ENCODE peak calls at places on chromosomes 12 and 14, in ten cellular contexts. One of them, this sample, is unnamed.
A peak's percentile ranks its signal among the peaks of the same experiment; 100 is the strongest.

GRCh38 chr14:104676694-104677505 is 12.5 kb upstream of the INF2 start:
- DNase-seq in GM12878: no peak
- DNase-seq in H7: peak; percentile 93
- DNase-seq in HepG2: peak; percentile 55
- DNase-seq in uterus: peak; percentile 45
- DNase-seq in left ventricle myocardium inferior: peak; percentile 17
- DNase-seq in RWPE2: no peak
- DNase-seq in adrenal gland: no peak
- DNase-seq in CD8-positive, alpha-beta T cell: no peak
- DNase-seq in Peyer's patch: no peak
- DNase-seq in this sample: peak; percentile 45

GRCh38 chr12:30694971-30695326 is 720 bp downstream of the IPO8 start:
- DNase-seq in adrenal gland: peak; percentile 70
- DNase-seq in CD8-positive, alpha-beta T cell: peak; percentile 22
- DNase-seq in left ventricle myocardium inferior: no peak
- DNase-seq in RWPE2: no peak
- DNase-seq in H7: peak; percentile 50
- DNase-seq in uterus: peak; percentile 27
- DNase-seq in GM12878: no peak
- DNase-seq in Peyer's patch: peak; percentile 61
- DNase-seq in HepG2: peak; percentile 41
- DNase-seq in this sample: no peak

GRCh38 chr12:98997-99396 is 32.4 kb downstream of the IQSEC3 start:
- DNase-seq in RWPE2: no peak
- DNase-seq in CD8-positive, alpha-beta T cell: no peak
- DNase-seq in left ventricle myocardium inferior: no peak
- DNase-seq in HepG2: no peak
- DNase-seq in H7: peak; percentile 76
- DNase-seq in uterus: no peak
- DNase-seq in Peyer's patch: no peak
- DNase-seq in GM12878: no peak
- DNase-seq in adrenal gland: no peak
- DNase-seq in this sample: no peak

GRCh38 chr12:1234073-1234472 is 243.1 kb downstream of the ERC1 start:
- DNase-seq in adrenal gland: no peak
- DNase-seq in GM12878: no peak
- DNase-seq in left ventricle myocardium inferior: no peak
- DNase-seq in RWPE2: no peak
- DNase-seq in H7: no peak
- DNase-seq in CD8-positive, alpha-beta T cell: no peak
- DNase-seq in uterus: no peak
- DNase-seq in HepG2: peak; percentile 2
- DNase-seq in Peyer's patch: no peak
- DNase-seq in this sample: no peak

GRCh38 chr12:77294016-77294415 is 228.6 kb upstream of the E2F7 start:
- DNase-seq in left ventricle myocardium inferior: no peak
- DNase-seq in Peyer's patch: no peak
- DNase-seq in CD8-positive, alpha-beta T cell: no peak
- DNase-seq in HepG2: no peak
- DNase-seq in adrenal gland: no peak
- DNase-seq in RWPE2: no peak
- DNase-seq in uterus: no peak
- DNase-seq in GM12878: no peak
- DNase-seq in H7: no peak
- DNase-seq in this sample: no peak

GRCh38 chr12:116053479-116054195 is 223.9 kb downstream of the MED13L start:
- DNase-seq in RWPE2: no peak
- DNase-seq in left ventricle myocardium inferior: peak; percentile 27
- DNase-seq in adrenal gland: peak; percentile 57
- DNase-seq in CD8-positive, alpha-beta T cell: no peak
- DNase-seq in HepG2: peak; percentile 71
- DNase-seq in GM12878: no peak
- DNase-seq in uterus: peak; percentile 59
- DNase-seq in H7: no peak
- DNase-seq in Peyer's patch: peak; percentile 73
- DNase-seq in this sample: no peak

GRCh38 chr12:2858334-2858733 is 1.5 kb upstream of the TEX52 start:
- DNase-seq in RWPE2: no peak
- DNase-seq in GM12878: no peak
- DNase-seq in uterus: no peak
- DNase-seq in adrenal gland: no peak
- DNase-seq in CD8-positive, alpha-beta T cell: no peak
- DNase-seq in Peyer's patch: no peak
- DNase-seq in HepG2: no peak
- DNase-seq in left ventricle myocardium inferior: no peak
- DNase-seq in H7: no peak
- DNase-seq in this sample: no peak

GRCh38 chr14:74510955-74511354 is 17.4 kb downstream of the ISCA2 start:
- DNase-seq in CD8-positive, alpha-beta T cell: no peak
- DNase-seq in H7: no peak
- DNase-seq in adrenal gland: no peak
- DNase-seq in uterus: no peak
- DNase-seq in RWPE2: peak; percentile 68
- DNase-seq in HepG2: no peak
- DNase-seq in Peyer's patch: no peak
- DNase-seq in left ventricle myocardium inferior: no peak
- DNase-seq in GM12878: no peak
- DNase-seq in this sample: no peak

GRCh38 chr14:68884031-68885030 is 91.5 kb upstream of the ZFP36L1 start:
- DNase-seq in RWPE2: peak; percentile 77
- DNase-seq in HepG2: peak; percentile 44
- DNase-seq in CD8-positive, alpha-beta T cell: no peak
- DNase-seq in GM12878: no peak
- DNase-seq in uterus: peak; percentile 68
- DNase-seq in H7: no peak
- DNase-seq in left ventricle myocardium inferior: peak; percentile 63
- DNase-seq in adrenal gland: peak; percentile 50
- DNase-seq in Peyer's patch: peak; percentile 45
- DNase-seq in this sample: no peak

GRCh38 chr12:46351861-46352595 is 20.5 kb downstream of the SLC38A2 start:
- DNase-seq in GM12878: no peak
- DNase-seq in CD8-positive, alpha-beta T cell: no peak
- DNase-seq in HepG2: no peak
- DNase-seq in RWPE2: no peak
- DNase-seq in uterus: no peak
- DNase-seq in Peyer's patch: no peak
- DNase-seq in adrenal gland: no peak
- DNase-seq in H7: no peak
- DNase-seq in left ventricle myocardium inferior: no peak
- DNase-seq in this sample: no peak

GRCh38 chr12:132558861-132559623 is 51.3 kb downstream of the LRCOL1 start:
- DNase-seq in uterus: no peak
- DNase-seq in GM12878: no peak
- DNase-seq in RWPE2: no peak
- DNase-seq in HepG2: no peak
- DNase-seq in CD8-positive, alpha-beta T cell: no peak
- DNase-seq in left ventricle myocardium inferior: no peak
- DNase-seq in adrenal gland: no peak
- DNase-seq in H7: no peak
- DNase-seq in Peyer's patch: peak; percentile 83
- DNase-seq in this sample: peak; percentile 34
- H3K27me3 ChIP-seq in uterus: no peaks in the 10 kb centered on the region
- H3K27me3 ChIP-seq in GM12878: no peaks in the 10 kb centered on the region
- H3K27me3 ChIP-seq in RWPE2: no peaks in the 10 kb centered on the region
- H3K27me3 ChIP-seq in HepG2: no peaks in the 10 kb centered on the region
- H3K27me3 ChIP-seq in CD8-positive, alpha-beta T cell: peaks cover 7% of the 10 kb centered on the region
- H3K27me3 ChIP-seq in left ventricle myocardium inferior: no peaks in the 10 kb centered on the region
- H3K27me3 ChIP-seq in adrenal gland: no peaks in the 10 kb centered on the region
- H3K27me3 ChIP-seq in H7: peaks cover 6% of the 10 kb centered on the region
- H3K27me3 ChIP-seq in Peyer's patch: no peaks in the 10 kb centered on the region
- H3K27me3 ChIP-seq in this sample: no peaks in the 10 kb centered on the region

GRCh38 chr14:32933623-32933942 is 5.1 kb upstream of the NPAS3 start:
- DNase-seq in left ventricle myocardium inferior: no peak
- DNase-seq in HepG2: no peak
- DNase-seq in RWPE2: no peak
- DNase-seq in H7: no peak
- DNase-seq in adrenal gland: no peak
- DNase-seq in uterus: no peak
- DNase-seq in GM12878: no peak
- DNase-seq in Peyer's patch: no peak
- DNase-seq in CD8-positive, alpha-beta T cell: no peak
- DNase-seq in this sample: no peak

GRCh38 chr14:32934891-32935633 is 3.6 kb upstream of the NPAS3 start:
- DNase-seq in adrenal gland: no peak
- DNase-seq in CD8-positive, alpha-beta T cell: no peak
- DNase-seq in HepG2: no peak
- DNase-seq in H7: peak; percentile 54
- DNase-seq in GM12878: no peak
- DNase-seq in Peyer's patch: no peak
- DNase-seq in uterus: peak; percentile 17
- DNase-seq in left ventricle myocardium inferior: no peak
- DNase-seq in RWPE2: no peak
- DNase-seq in this sample: no peak

GRCh38 chr14:32932302-32932920 is 6.3 kb upstream of the NPAS3 start:
- DNase-seq in CD8-positive, alpha-beta T cell: no peak
- DNase-seq in Peyer's patch: no peak
- DNase-seq in adrenal gland: no peak
- DNase-seq in RWPE2: no peak
- DNase-seq in GM12878: no peak
- DNase-seq in left ventricle myocardium inferior: no peak
- DNase-seq in uterus: no peak
- DNase-seq in HepG2: no peak
- DNase-seq in H7: peak; percentile 26
- DNase-seq in this sample: no peak

GRCh38 chr14:32932921-32933622 is 5.6 kb upstream of the NPAS3 start:
- DNase-seq in GM12878: no peak
- DNase-seq in adrenal gland: peak; percentile 22
- DNase-seq in H7: peak; percentile 88
- DNase-seq in left ventricle myocardium inferior: peak; percentile 27
- DNase-seq in CD8-positive, alpha-beta T cell: no peak
- DNase-seq in Peyer's patch: no peak
- DNase-seq in HepG2: no peak
- DNase-seq in RWPE2: no peak
- DNase-seq in uterus: no peak
- DNase-seq in this sample: no peak

DNA sequence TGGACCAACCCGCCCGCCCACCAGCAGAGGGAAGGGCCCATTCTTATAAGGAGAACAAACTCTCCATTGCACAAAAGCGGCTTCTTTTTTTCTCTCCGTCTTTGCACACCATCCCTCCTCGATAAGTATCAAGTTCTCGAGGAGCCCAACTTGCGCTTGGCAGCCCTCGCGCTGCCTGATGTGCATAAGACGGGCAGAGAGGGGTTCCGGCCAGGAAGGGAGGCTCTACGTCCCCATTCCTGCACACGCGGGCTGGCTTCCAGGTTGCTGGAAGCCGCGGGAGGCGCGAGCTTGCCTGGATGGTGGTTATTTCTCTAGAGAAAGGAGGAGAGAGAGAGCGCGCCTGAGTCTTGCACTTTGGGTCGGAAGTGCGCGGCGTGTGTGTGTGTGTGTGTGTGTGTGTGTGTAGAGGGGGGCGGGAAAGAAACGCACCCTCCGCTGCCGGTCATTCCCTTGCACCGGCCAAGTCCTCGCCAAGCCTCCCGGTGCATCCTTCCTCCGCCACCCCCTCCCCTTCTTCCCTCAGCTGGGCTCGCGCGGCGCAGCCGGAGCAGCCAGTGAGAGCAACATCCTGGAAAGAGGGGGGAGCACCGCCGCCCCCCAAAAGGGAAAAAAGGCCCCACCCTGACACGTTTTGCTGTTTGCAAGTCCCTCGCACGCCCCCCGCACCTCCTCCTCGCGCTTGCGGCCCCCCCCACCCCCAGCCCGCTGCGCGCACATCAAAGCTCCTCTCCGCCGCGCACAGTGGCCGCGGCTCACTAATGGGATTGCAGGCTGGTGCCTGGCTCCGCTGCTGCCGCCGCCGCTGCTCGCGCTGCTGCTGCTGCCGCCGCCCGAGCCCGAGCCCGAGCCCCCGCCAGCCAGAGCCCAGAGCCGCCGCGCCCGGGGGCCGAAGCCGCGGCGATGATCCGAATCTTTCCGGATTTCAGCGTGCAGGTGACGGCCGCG is 4.5 kb upstream of the NPAS3 start:
- DNase-seq in H7: peak; percentile 81
- DNase-seq in GM12878: no peak
- DNase-seq in RWPE2: no peak
- DNase-seq in left ventricle myocardium inferior: no peak
- DNase-seq in Peyer's patch: no peak
- DNase-seq in uterus: peak; percentile 25
- DNase-seq in HepG2: no peak
- DNase-seq in CD8-positive, alpha-beta T cell: no peak
- DNase-seq in adrenal gland: peak; percentile 27
- DNase-seq in this sample: no peak
- H3K27me3 ChIP-seq in H7: peaks cover 67% of the 10 kb centered on the region
- H3K27me3 ChIP-seq in GM12878: peaks cover 3% of the 10 kb centered on the region
- H3K27me3 ChIP-seq in RWPE2: peaks cover 90% of the 10 kb centered on the region
- H3K27me3 ChIP-seq in left ventricle myocardium inferior: peaks cover 83% of the 10 kb centered on the region
- H3K27me3 ChIP-seq in Peyer's patch: peaks cover 7% of the 10 kb centered on the region
- H3K27me3 ChIP-seq in uterus: peaks cover 25% of the 10 kb centered on the region
- H3K27me3 ChIP-seq in HepG2: peaks cover 68% of the 10 kb centered on the region
- H3K27me3 ChIP-seq in CD8-positive, alpha-beta T cell: peaks cover 16% of the 10 kb centered on the region
- H3K27me3 ChIP-seq in adrenal gland: peaks cover 46% of the 10 kb centered on the region
- H3K27me3 ChIP-seq in this sample: no peaks in the 10 kb centered on the region

DNA sequence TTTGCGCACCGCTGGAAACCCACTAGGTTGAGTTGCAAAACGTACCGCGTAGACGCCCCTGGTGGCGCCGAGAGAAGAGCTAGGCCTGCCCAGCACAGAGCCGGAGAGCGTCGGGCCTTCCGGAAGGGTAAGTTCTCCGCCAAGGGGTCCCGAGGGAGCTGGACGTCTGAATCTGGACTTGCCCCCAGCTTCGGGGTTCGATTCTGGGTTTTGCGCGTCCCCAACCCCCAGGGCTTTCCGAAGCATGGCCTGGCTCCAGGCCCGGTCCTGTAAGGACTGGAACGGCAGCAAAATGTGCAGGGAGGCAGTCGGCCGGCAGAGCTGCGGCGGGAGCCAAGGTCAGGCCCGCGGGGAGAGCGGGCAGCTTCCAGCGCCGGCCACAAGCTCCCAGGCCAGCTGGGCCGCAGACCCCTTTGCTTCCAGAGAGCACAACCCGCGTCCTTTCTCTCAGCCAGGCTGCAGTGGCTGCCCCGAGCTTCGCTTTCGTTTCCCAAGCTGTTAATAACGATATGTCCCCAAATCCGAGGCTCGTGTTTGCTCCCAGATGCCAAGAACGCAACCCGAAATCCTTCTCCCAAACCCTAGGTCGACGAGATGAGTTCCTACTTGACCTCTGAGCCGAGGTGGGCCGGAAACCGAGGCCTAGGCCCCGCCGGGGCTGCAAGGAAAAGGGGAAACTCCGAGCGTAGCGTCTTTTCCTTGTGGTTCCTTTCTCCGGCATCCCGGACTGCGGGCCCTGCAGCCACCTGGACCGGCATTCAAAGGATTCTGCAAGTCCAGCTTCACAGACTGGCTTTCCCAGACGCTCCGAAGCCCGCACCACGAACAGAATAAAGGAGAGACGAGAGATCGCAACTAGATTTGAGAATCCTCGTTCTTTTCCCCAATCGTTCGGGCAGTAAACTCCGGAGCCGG is 3.2 kb upstream of the TBX5 start:
- DNase-seq in RWPE2: no peak
- DNase-seq in Peyer's patch: no peak
- DNase-seq in CD8-positive, alpha-beta T cell: no peak
- DNase-seq in HepG2: no peak
- DNase-seq in left ventricle myocardium inferior: peak; percentile 56
- DNase-seq in H7: peak; percentile 79
- DNase-seq in adrenal gland: no peak
- DNase-seq in GM12878: no peak
- DNase-seq in uterus: no peak
- DNase-seq in this sample: no peak
- H3K27me3 ChIP-seq in RWPE2: peaks cover 98% of the 10 kb centered on the region
- H3K27me3 ChIP-seq in Peyer's patch: peaks cover 49% of the 10 kb centered on the region
- H3K27me3 ChIP-seq in CD8-positive, alpha-beta T cell: peaks cover 16% of the 10 kb centered on the region
- H3K27me3 ChIP-seq in HepG2: peaks cover 85% of the 10 kb centered on the region
- H3K27me3 ChIP-seq in left ventricle myocardium inferior: peaks cover 82% of the 10 kb centered on the region
- H3K27me3 ChIP-seq in H7: peaks cover 100% of the 10 kb centered on the region
- H3K27me3 ChIP-seq in adrenal gland: peaks cover 93% of the 10 kb centered on the region
- H3K27me3 ChIP-seq in GM12878: peaks cover 8% of the 10 kb centered on the region
- H3K27me3 ChIP-seq in uterus: peaks cover 96% of the 10 kb centered on the region
- H3K27me3 ChIP-seq in this sample: no peaks in the 10 kb centered on the region

GRCh38 chr12:15789215-15790171 is at the start of gene EPS8:
- DNase-seq in uterus: peak; percentile 90
- DNase-seq in adrenal gland: peak; percentile 91
- DNase-seq in Peyer's patch: peak; percentile 94
- DNase-seq in CD8-positive, alpha-beta T cell: peak; percentile 84
- DNase-seq in RWPE2: peak; percentile 71
- DNase-seq in left ventricle myocardium inferior: peak; percentile 94
- DNase-seq in GM12878: peak; percentile 50
- DNase-seq in H7: peak; percentile 90
- DNase-seq in HepG2: peak; percentile 83
- DNase-seq in this sample: peak; percentile 91
- H3K27me3 ChIP-seq in uterus: no peaks in the 10 kb centered on the region
- H3K27me3 ChIP-seq in adrenal gland: no peaks in the 10 kb centered on the region
- H3K27me3 ChIP-seq in Peyer's patch: no peaks in the 10 kb centered on the region
- H3K27me3 ChIP-seq in CD8-positive, alpha-beta T cell: peaks cover 8% of the 10 kb centered on the region
- H3K27me3 ChIP-seq in RWPE2: no peaks in the 10 kb centered on the region
- H3K27me3 ChIP-seq in left ventricle myocardium inferior: no peaks in the 10 kb centered on the region
- H3K27me3 ChIP-seq in GM12878: no peaks in the 10 kb centered on the region
- H3K27me3 ChIP-seq in H7: peaks cover 34% of the 10 kb centered on the region
- H3K27me3 ChIP-seq in HepG2: no peaks in the 10 kb centered on the region
- H3K27me3 ChIP-seq in this sample: peaks cover 2% of the 10 kb centered on the region